ENCODE peak calls at places on chromosomes 2 and 18, in seven cellular contexts. M is HepG2, J is body of pancreas, N is adrenal gland, W is sigmoid colon, Q is GM12878, E is A549. H is an unnamed sample.

GRCh38 chr2:239196474-239197021 is 204.3 kb downstream of the HDAC4 start:
- DNase-seq in M (no peak), J (peak; percentile 7), N (no peak), W (peak; percentile 57), Q (no peak), E (no peak), H (no peak)

GRCh38 chr2:53859354-53860159 is at the start of gene GPR75:
- DNase-seq in M (no peak), J (peak; percentile 40), N (peak; percentile 78), W (no peak), Q (no peak), E (no peak), H (no peak)

GRCh38 chr2:15684161-15685042 is 92.7 kb downstream of the DDX1 start:
- DNase-seq in M (no peak), J (no peak), N (no peak), W (no peak), Q (no peak), E (no peak), H (no peak)

GRCh38 chr18:59657012-59657411 is 40.2 kb downstream of the CCBE1 start:
- DNase-seq in M (no peak), J (no peak), N (no peak), W (no peak), Q (no peak), E (no peak), H (no peak)

GRCh38 chr18:31513189-31513907 is 15.4 kb downstream of the DSG2 start:
- DNase-seq in M (peak; percentile 41), J (no peak), N (no peak), W (no peak), Q (no peak), E (peak; percentile 67), H (peak; percentile 22)

GRCh38 chr2:27638709-27639108 is 9.9 kb downstream of the GPN1 start:
- DNase-seq in M (no peak), J (no peak), N (no peak), W (no peak), Q (no peak), E (no peak), H (no peak)

GRCh38 chr2:229301229-229301628 is 30.1 kb upstream of the PID1 start:
- DNase-seq in M (no peak), J (no peak), N (peak; percentile 18), W (no peak), Q (no peak), E (no peak), H (no peak)

GRCh38 chr2:6254446-6254845 is 562.3 kb downstream of the SOX11 start:
- DNase-seq in M (no peak), J (no peak), N (no peak), W (no peak), Q (no peak), E (no peak), H (no peak)

GRCh38 chr2:72579595-72580180 is 246.1 kb downstream of the EXOC6B start:
- DNase-seq in M (peak; percentile 70), J (no peak), N (no peak), W (no peak), Q (no peak), E (peak; percentile 74), H (no peak)

GRCh38 chr18:59783138-59783537 is 85.9 kb upstream of the CCBE1 start:
- DNase-seq in M (peak; percentile 72), J (no peak), N (peak; percentile 64), W (no peak), Q (peak; percentile 9), E (peak; percentile 74), H (peak; percentile 35)

GRCh38 chr2:106997204-106997603 is 111.2 kb upstream of the ST6GAL2 start:
- DNase-seq in M (no peak), J (no peak), N (no peak), W (no peak), Q (no peak), E (peak; percentile 61), H (no peak)

GRCh38 chr2:106990307-106990706 is 104.3 kb upstream of the ST6GAL2 start:
- DNase-seq in M (no peak), J (no peak), N (no peak), W (no peak), Q (no peak), E (no peak), H (no peak)

GRCh38 chr2:168241208-168241607 is 6.2 kb downstream of the STK39 start:
- DNase-seq in M (no peak), J (no peak), N (no peak), W (no peak), Q (no peak), E (no peak), H (no peak)

GRCh38 chr2:30915485-30915884 is 108.2 kb upstream of the CAPN13 start:
- DNase-seq in M (peak; percentile 22), J (peak; percentile 17), N (no peak), W (no peak), Q (no peak), E (peak; percentile 34), H (no peak)

GRCh38 chr2:235026137-235026536 is 74.3 kb downstream of the SH3BP4 start:
- DNase-seq in M (peak; percentile 47), J (peak; percentile 72), N (peak; percentile 83), W (peak; percentile 62), Q (no peak), E (peak; percentile 83), H (peak; percentile 63)

GRCh38 chr2:31980674-31981356 is 30.0 kb downstream of the MEMO1 start:
- DNase-seq in M (peak; percentile 25), J (no peak), N (no peak), W (no peak), Q (peak; percentile 76), E (peak; percentile 48), H (peak; percentile 13)

GRCh38 chr18:8742382-8743361 is 37.3 kb downstream of the MTCL1 start:
- DNase-seq in M (no peak), J (no peak), N (no peak), W (no peak), Q (no peak), E (no peak), H (no peak)

GRCh38 chr18:12306752-12307151 is 1.3 kb upstream of the TUBB6 start:
- DNase-seq in M (no peak), J (no peak), N (no peak), W (no peak), Q (no peak), E (no peak), H (no peak)

GRCh38 chr18:12307871-12308385 is at the start of gene TUBB6:
- DNase-seq in M (no peak), J (peak; percentile 62), N (peak; percentile 57), W (peak; percentile 89), Q (no peak), E (peak; percentile 38), H (peak; percentile 57)

GRCh38 chr18:12307251-12307736 is 747 bp upstream of the TUBB6 start:
- DNase-seq in M (no peak), J (no peak), N (peak; percentile 21), W (peak; percentile 86), Q (no peak), E (no peak), H (no peak)

GRCh38 chr18:12309683-12310198 is 1.7 kb downstream of the TUBB6 start:
- DNase-seq in M (no peak), J (no peak), N (no peak), W (no peak), Q (no peak), E (no peak), H (no peak)

GRCh38 chr18:12308386-12309100 is 502 bp downstream of the TUBB6 start:
- DNase-seq in M (peak; percentile 29), J (peak; percentile 79), N (peak; percentile 89), W (peak; percentile 95), Q (no peak), E (peak; percentile 75), H (peak; percentile 74)
- TF ChIP-seq POLR2A in M (no peak), J (peak; percentile 77), N (no peak), W (peak; percentile 44), Q (no peak), E (no peak), H (peak; percentile 77)

GRCh38 chr2:43824951-43825493 is 13.6 kb downstream of the ABCG5 start:
- DNase-seq in M (no peak), J (no peak), N (peak; percentile 86), W (no peak), Q (no peak), E (no peak), H (no peak)
- TF ChIP-seq POLR2A in M (no peak), J (no peak), N (no peak), W (no peak), Q (no peak), E (no peak), H (no peak)

DNA sequence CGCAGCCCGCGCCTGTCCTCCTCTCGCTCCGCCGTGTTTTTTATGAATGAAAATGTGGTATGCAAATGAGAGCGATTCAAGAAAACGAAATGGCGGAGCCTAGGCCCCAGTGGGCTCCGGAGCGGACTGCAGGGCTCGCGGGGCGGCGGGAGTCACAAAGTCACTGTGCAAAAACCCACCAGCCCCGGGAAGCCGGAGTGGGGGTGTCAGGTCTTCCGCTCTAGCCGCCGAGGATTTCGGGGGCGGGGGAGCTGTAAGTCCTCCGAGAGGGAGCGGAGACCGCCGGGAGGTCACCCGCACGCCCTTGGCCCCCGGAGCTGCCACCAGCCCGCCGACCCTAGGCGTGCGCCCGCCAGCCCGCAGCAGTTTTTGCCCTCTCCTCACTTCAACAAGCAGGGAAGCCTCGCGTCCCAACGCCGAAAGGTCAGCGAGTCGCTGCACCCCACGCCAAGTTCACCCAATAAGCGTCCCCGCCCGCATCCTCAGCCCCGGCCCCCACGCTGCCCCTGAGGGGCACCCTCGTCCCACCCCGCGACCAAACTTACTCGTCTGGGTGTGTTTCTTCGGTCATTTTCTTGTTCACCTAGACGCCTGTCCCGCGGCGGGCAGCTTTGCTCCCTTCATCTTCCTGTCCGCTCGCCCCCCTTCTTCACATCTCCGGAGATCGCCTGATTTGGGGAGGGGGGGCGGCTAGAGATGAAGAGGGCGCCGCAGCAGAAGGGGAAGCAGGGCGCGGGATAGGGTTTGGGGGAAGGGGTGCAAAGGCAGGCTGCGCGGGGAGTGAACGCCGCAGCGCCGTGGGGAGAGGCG is 777 bp downstream of the SPRED2 start:
- DNase-seq in M (peak; percentile 37), J (peak; percentile 54), N (peak; percentile 58), W (peak; percentile 80), Q (no peak), E (peak; percentile 49), H (no peak)
- TF ChIP-seq POLR2A in M (no peak), J (no peak), N (no peak), W (no peak), Q (peak; percentile 14), E (no peak), H (no peak)

GRCh38 chr18:79393626-79394401 is 1.9 kb upstream of the NFATC1 start:
- DNase-seq in M (peak; percentile 28), J (peak; percentile 94), N (peak; percentile 82), W (peak; percentile 97), Q (no peak), E (peak; percentile 71), H (peak; percentile 65)
- TF ChIP-seq POLR2A in M (no peak), J (peak; percentile 43), N (no peak), W (no peak), Q (no peak), E (no peak), H (no peak)

GRCh38 chr18:21600526-21601410 is at the start of gene ESCO1:
- DNase-seq in M (peak; percentile 96), J (peak; percentile 96), N (peak; percentile 97), W (peak; percentile 99), Q (peak; percentile 95), E (peak; percentile 99), H (peak; percentile 82)
- TF ChIP-seq POLR2A in M (peak; percentile 88), J (peak; percentile 97), N (peak; percentile 87), W (peak; percentile 83), Q (peak; percentile 98), E (peak; percentile 86), H (peak; percentile 84)